ENCODE peak calls at places on chromosomes 12 and 14, in ten cellular contexts. One of them, this sample, is unnamed.

GRCh38 chr12:113889076-113889475 is 77.0 kb downstream of the RBM19 start:
- DNase-seq in ascending aorta: no peak
- DNase-seq in GM23338: peak
- DNase-seq in HCT116: no peak
- DNase-seq in adipocyte: peak
- DNase-seq in testis: no peak
- DNase-seq in tibial nerve: no peak
- DNase-seq in bronchial epithelial cell: no peak
- DNase-seq in cardiac fibroblast: peak
- DNase-seq in heart right ventricle: no peak
- DNase-seq in this sample: no peak

GRCh38 chr12:122965356-122965755 is 907 bp downstream of the ABCB9 start:
- DNase-seq in cardiac fibroblast: no peak
- DNase-seq in bronchial epithelial cell: no peak
- DNase-seq in HCT116: no peak
- DNase-seq in testis: no peak
- DNase-seq in heart right ventricle: no peak
- DNase-seq in adipocyte: no peak
- DNase-seq in GM23338: no peak
- DNase-seq in ascending aorta: no peak
- DNase-seq in tibial nerve: no peak
- DNase-seq in this sample: no peak

GRCh38 chr12:18242380-18243089 is 18.8 kb upstream of the PIK3C2G start:
- DNase-seq in cardiac fibroblast: no peak
- DNase-seq in heart right ventricle: no peak
- DNase-seq in adipocyte: no peak
- DNase-seq in ascending aorta: no peak
- DNase-seq in GM23338: no peak
- DNase-seq in testis: no peak
- DNase-seq in bronchial epithelial cell: peak
- DNase-seq in tibial nerve: no peak
- DNase-seq in HCT116: no peak
- DNase-seq in this sample: no peak

GRCh38 chr14:33026850-33027420 is 88.3 kb downstream of the NPAS3 start:
- DNase-seq in cardiac fibroblast: peak
- DNase-seq in adipocyte: peak
- DNase-seq in bronchial epithelial cell: no peak
- DNase-seq in testis: no peak
- DNase-seq in tibial nerve: no peak
- DNase-seq in heart right ventricle: peak
- DNase-seq in GM23338: no peak
- DNase-seq in ascending aorta: no peak
- DNase-seq in HCT116: no peak
- DNase-seq in this sample: no peak

GRCh38 chr12:19288603-19289244 is 150.6 kb upstream of the AEBP2 start:
- DNase-seq in cardiac fibroblast: peak
- DNase-seq in HCT116: peak
- DNase-seq in ascending aorta: no peak
- DNase-seq in tibial nerve: no peak
- DNase-seq in GM23338: peak
- DNase-seq in bronchial epithelial cell: peak
- DNase-seq in heart right ventricle: no peak
- DNase-seq in adipocyte: peak
- DNase-seq in testis: no peak
- DNase-seq in this sample: no peak

GRCh38 chr14:74591899-74592298 is 20.1 kb downstream of the LTBP2 start:
- DNase-seq in GM23338: no peak
- DNase-seq in tibial nerve: no peak
- DNase-seq in ascending aorta: no peak
- DNase-seq in cardiac fibroblast: no peak
- DNase-seq in adipocyte: peak
- DNase-seq in bronchial epithelial cell: no peak
- DNase-seq in testis: no peak
- DNase-seq in HCT116: no peak
- DNase-seq in heart right ventricle: no peak
- DNase-seq in this sample: no peak

GRCh38 chr12:18502422-18502821 is 235.4 kb downstream of the PLCZ1 start:
- DNase-seq in cardiac fibroblast: no peak
- DNase-seq in ascending aorta: no peak
- DNase-seq in heart right ventricle: no peak
- DNase-seq in testis: no peak
- DNase-seq in adipocyte: no peak
- DNase-seq in bronchial epithelial cell: no peak
- DNase-seq in tibial nerve: no peak
- DNase-seq in HCT116: no peak
- DNase-seq in GM23338: no peak
- DNase-seq in this sample: no peak

GRCh38 chr12:53989227-53990113 is 4.5 kb downstream of the HOXC10 start:
- DNase-seq in adipocyte: peak
- DNase-seq in heart right ventricle: no peak
- DNase-seq in cardiac fibroblast: peak
- DNase-seq in testis: peak
- DNase-seq in tibial nerve: no peak
- DNase-seq in HCT116: no peak
- DNase-seq in ascending aorta: no peak
- DNase-seq in bronchial epithelial cell: peak
- DNase-seq in GM23338: peak
- DNase-seq in this sample: no peak

GRCh38 chr14:100159107-100159864 is at the start of gene DEGS2:
- DNase-seq in GM23338: peak
- DNase-seq in HCT116: no peak
- DNase-seq in testis: peak
- DNase-seq in bronchial epithelial cell: no peak
- DNase-seq in cardiac fibroblast: no peak
- DNase-seq in adipocyte: peak
- DNase-seq in ascending aorta: no peak
- DNase-seq in tibial nerve: no peak
- DNase-seq in heart right ventricle: no peak
- DNase-seq in this sample: no peak

GRCh38 chr14:100160534-100160916 is 1.1 kb upstream of the DEGS2 start:
- DNase-seq in ascending aorta: no peak
- DNase-seq in adipocyte: no peak
- DNase-seq in HCT116: no peak
- DNase-seq in heart right ventricle: no peak
- DNase-seq in tibial nerve: no peak
- DNase-seq in cardiac fibroblast: no peak
- DNase-seq in bronchial epithelial cell: no peak
- DNase-seq in GM23338: no peak
- DNase-seq in testis: no peak
- DNase-seq in this sample: no peak

GRCh38 chr14:100156776-100157175 is 2.7 kb downstream of the DEGS2 start:
- DNase-seq in ascending aorta: no peak
- DNase-seq in testis: no peak
- DNase-seq in tibial nerve: no peak
- DNase-seq in GM23338: no peak
- DNase-seq in HCT116: no peak
- DNase-seq in heart right ventricle: peak
- DNase-seq in bronchial epithelial cell: no peak
- DNase-seq in cardiac fibroblast: no peak
- DNase-seq in adipocyte: no peak
- DNase-seq in this sample: no peak

GRCh38 chr14:100158566-100159106 is 809 bp downstream of the DEGS2 start:
- DNase-seq in cardiac fibroblast: no peak
- DNase-seq in HCT116: no peak
- DNase-seq in heart right ventricle: no peak
- DNase-seq in adipocyte: no peak
- DNase-seq in tibial nerve: no peak
- DNase-seq in GM23338: no peak
- DNase-seq in testis: no peak
- DNase-seq in bronchial epithelial cell: no peak
- DNase-seq in ascending aorta: no peak
- DNase-seq in this sample: no peak

GRCh38 chr14:100159865-100160533 is 554 bp upstream of the DEGS2 start:
- DNase-seq in bronchial epithelial cell: peak
- DNase-seq in GM23338: peak
- DNase-seq in testis: no peak
- DNase-seq in HCT116: no peak
- DNase-seq in heart right ventricle: no peak
- DNase-seq in ascending aorta: no peak
- DNase-seq in tibial nerve: no peak
- DNase-seq in cardiac fibroblast: no peak
- DNase-seq in adipocyte: no peak
- DNase-seq in this sample: no peak
- H3K4me3 ChIP-seq in bronchial epithelial cell: peak
- H3K4me3 ChIP-seq in GM23338: peak
- H3K4me3 ChIP-seq in testis: peak
- H3K4me3 ChIP-seq in HCT116: peak
- H3K4me3 ChIP-seq in heart right ventricle: peak
- H3K4me3 ChIP-seq in ascending aorta: peak
- H3K4me3 ChIP-seq in tibial nerve: no peak
- H3K4me3 ChIP-seq in cardiac fibroblast: no peak
- H3K4me3 ChIP-seq in adipocyte: no peak
- H3K4me3 ChIP-seq in this sample: peak

DNA sequence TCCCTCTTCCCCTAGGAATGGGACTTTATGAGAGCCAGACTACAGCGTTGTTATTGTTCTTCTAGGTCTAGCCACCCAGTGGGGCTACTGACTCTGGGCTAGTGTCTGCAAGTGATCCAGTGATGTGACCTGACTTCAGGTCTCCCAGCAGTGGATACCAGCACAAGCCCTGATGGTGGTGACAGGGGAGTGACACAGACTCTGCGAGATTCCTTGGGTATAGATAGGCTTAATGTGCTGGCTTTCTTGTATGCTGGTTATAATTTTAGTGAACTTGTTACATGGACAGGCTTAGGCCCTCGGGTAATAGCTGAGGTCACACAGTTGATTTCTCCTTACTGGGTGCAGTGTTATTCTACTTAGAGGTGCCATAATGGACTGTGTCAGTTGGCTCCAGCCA is 106.9 kb downstream of the TBC1D30 start:
- DNase-seq in adipocyte: no peak
- DNase-seq in tibial nerve: no peak
- DNase-seq in heart right ventricle: no peak
- DNase-seq in testis: no peak
- DNase-seq in cardiac fibroblast: no peak
- DNase-seq in ascending aorta: no peak
- DNase-seq in bronchial epithelial cell: no peak
- DNase-seq in HCT116: no peak
- DNase-seq in GM23338: no peak
- DNase-seq in this sample: no peak
- H3K4me3 ChIP-seq in adipocyte: no peak
- H3K4me3 ChIP-seq in tibial nerve: no peak
- H3K4me3 ChIP-seq in heart right ventricle: no peak
- H3K4me3 ChIP-seq in testis: no peak
- H3K4me3 ChIP-seq in cardiac fibroblast: no peak
- H3K4me3 ChIP-seq in ascending aorta: no peak
- H3K4me3 ChIP-seq in bronchial epithelial cell: no peak
- H3K4me3 ChIP-seq in HCT116: no peak
- H3K4me3 ChIP-seq in GM23338: no peak
- H3K4me3 ChIP-seq in this sample: no peak

GRCh38 chr12:51530208-51530607 is 60.8 kb upstream of the SCN8A start:
- DNase-seq in heart right ventricle: no peak
- DNase-seq in bronchial epithelial cell: no peak
- DNase-seq in tibial nerve: no peak
- DNase-seq in adipocyte: no peak
- DNase-seq in HCT116: no peak
- DNase-seq in cardiac fibroblast: no peak
- DNase-seq in testis: no peak
- DNase-seq in GM23338: no peak
- DNase-seq in ascending aorta: no peak
- DNase-seq in this sample: no peak

GRCh38 chr12:51531284-51531981 is 59.6 kb upstream of the SCN8A start:
- DNase-seq in adipocyte: no peak
- DNase-seq in bronchial epithelial cell: no peak
- DNase-seq in tibial nerve: no peak
- DNase-seq in HCT116: no peak
- DNase-seq in heart right ventricle: no peak
- DNase-seq in ascending aorta: no peak
- DNase-seq in testis: no peak
- DNase-seq in GM23338: peak
- DNase-seq in cardiac fibroblast: no peak
- DNase-seq in this sample: no peak

GRCh38 chr12:51534216-51534615 is 56.8 kb upstream of the SCN8A start:
- DNase-seq in adipocyte: no peak
- DNase-seq in HCT116: no peak
- DNase-seq in tibial nerve: no peak
- DNase-seq in cardiac fibroblast: no peak
- DNase-seq in GM23338: peak
- DNase-seq in bronchial epithelial cell: no peak
- DNase-seq in heart right ventricle: no peak
- DNase-seq in testis: no peak
- DNase-seq in ascending aorta: no peak
- DNase-seq in this sample: no peak

GRCh38 chr12:51533799-51534198 is 57.2 kb upstream of the SCN8A start:
- DNase-seq in adipocyte: no peak
- DNase-seq in ascending aorta: no peak
- DNase-seq in bronchial epithelial cell: no peak
- DNase-seq in HCT116: no peak
- DNase-seq in heart right ventricle: no peak
- DNase-seq in testis: no peak
- DNase-seq in GM23338: peak
- DNase-seq in cardiac fibroblast: peak
- DNase-seq in tibial nerve: no peak
- DNase-seq in this sample: no peak

GRCh38 chr12:51531982-51532497 is 59.0 kb upstream of the SCN8A start:
- DNase-seq in cardiac fibroblast: peak
- DNase-seq in tibial nerve: peak
- DNase-seq in bronchial epithelial cell: peak
- DNase-seq in heart right ventricle: peak
- DNase-seq in testis: peak
- DNase-seq in adipocyte: peak
- DNase-seq in ascending aorta: peak
- DNase-seq in GM23338: peak
- DNase-seq in HCT116: peak
- DNase-seq in this sample: peak
- H3K4me3 ChIP-seq in cardiac fibroblast: no peak
- H3K4me3 ChIP-seq in tibial nerve: no peak
- H3K4me3 ChIP-seq in bronchial epithelial cell: no peak
- H3K4me3 ChIP-seq in heart right ventricle: no peak
- H3K4me3 ChIP-seq in testis: no peak
- H3K4me3 ChIP-seq in adipocyte: no peak
- H3K4me3 ChIP-seq in ascending aorta: no peak
- H3K4me3 ChIP-seq in GM23338: peak
- H3K4me3 ChIP-seq in HCT116: no peak
- H3K4me3 ChIP-seq in this sample: no peak

GRCh38 chr12:112126916-112127315 is 1.6 kb downstream of the TRAFD1 start:
- DNase-seq in cardiac fibroblast: no peak
- DNase-seq in testis: no peak
- DNase-seq in adipocyte: no peak
- DNase-seq in GM23338: no peak
- DNase-seq in bronchial epithelial cell: no peak
- DNase-seq in ascending aorta: no peak
- DNase-seq in tibial nerve: no peak
- DNase-seq in heart right ventricle: no peak
- DNase-seq in HCT116: no peak
- DNase-seq in this sample: no peak

GRCh38 chr12:112122823-112123690 is 2.3 kb upstream of the TRAFD1 start:
- DNase-seq in GM23338: no peak
- DNase-seq in heart right ventricle: no peak
- DNase-seq in tibial nerve: no peak
- DNase-seq in bronchial epithelial cell: no peak
- DNase-seq in ascending aorta: no peak
- DNase-seq in cardiac fibroblast: peak
- DNase-seq in testis: no peak
- DNase-seq in HCT116: no peak
- DNase-seq in adipocyte: peak
- DNase-seq in this sample: no peak

GRCh38 chr12:112125250-112125999 is at the start of gene TRAFD1:
- DNase-seq in HCT116: peak
- DNase-seq in bronchial epithelial cell: peak
- DNase-seq in testis: peak
- DNase-seq in ascending aorta: peak
- DNase-seq in cardiac fibroblast: peak
- DNase-seq in GM23338: peak
- DNase-seq in adipocyte: peak
- DNase-seq in heart right ventricle: peak
- DNase-seq in tibial nerve: peak
- DNase-seq in this sample: peak

GRCh38 chr12:112126000-112126431 is 656 bp downstream of the TRAFD1 start:
- DNase-seq in tibial nerve: no peak
- DNase-seq in heart right ventricle: no peak
- DNase-seq in adipocyte: peak
- DNase-seq in ascending aorta: no peak
- DNase-seq in testis: no peak
- DNase-seq in HCT116: no peak
- DNase-seq in bronchial epithelial cell: no peak
- DNase-seq in GM23338: peak
- DNase-seq in cardiac fibroblast: no peak
- DNase-seq in this sample: no peak

GRCh38 chr12:112124918-112125249 is 476 bp upstream of the TRAFD1 start:
- DNase-seq in ascending aorta: no peak
- DNase-seq in GM23338: no peak
- DNase-seq in HCT116: no peak
- DNase-seq in bronchial epithelial cell: no peak
- DNase-seq in testis: no peak
- DNase-seq in heart right ventricle: no peak
- DNase-seq in cardiac fibroblast: no peak
- DNase-seq in adipocyte: no peak
- DNase-seq in tibial nerve: no peak
- DNase-seq in this sample: no peak
- H3K4me3 ChIP-seq in ascending aorta: peak
- H3K4me3 ChIP-seq in GM23338: no peak
- H3K4me3 ChIP-seq in HCT116: peak
- H3K4me3 ChIP-seq in bronchial epithelial cell: peak
- H3K4me3 ChIP-seq in testis: no peak
- H3K4me3 ChIP-seq in heart right ventricle: peak
- H3K4me3 ChIP-seq in cardiac fibroblast: peak
- H3K4me3 ChIP-seq in adipocyte: peak
- H3K4me3 ChIP-seq in tibial nerve: no peak
- H3K4me3 ChIP-seq in this sample: no peak